ENCODE peak calls at places on chromosomes 11 and 22, in four cellular contexts. V, K, G and Y are unnamed samples. For H3K27me3 and H3K36me3, the result is how much of the 10 kb centered on the place peaks cover.

GRCh38 chr22:17797721-17798559 is 23.7 kb upstream of the BID start:
- DNase-seq in V (no peak), K (no peak), G (no peak), Y (no peak)

GRCh38 chr22:32843300-32843699 is 41.8 kb downstream of the TIMP3 start:
- DNase-seq in V (no peak), K (no peak), G (no peak), Y (no peak)

GRCh38 chr22:17695986-17696385 is 57.4 kb downstream of the BCL2L13 start:
- DNase-seq in V (no peak), K (no peak), G (no peak), Y (no peak)

GRCh38 chr11:11588243-11588642 is 33.6 kb downstream of the GALNT18 start:
- DNase-seq in V (no peak), K (no peak), G (no peak), Y (no peak)

GRCh38 chr11:94791216-94791889 is 23.2 kb downstream of the AMOTL1 start:
- DNase-seq in V (no peak), K (no peak), G (no peak), Y (no peak)

GRCh38 chr11:8092587-8093424 is 11.8 kb downstream of the TUB start:
- DNase-seq in V (peak), K (peak), G (peak), Y (peak)

GRCh38 chr11:19728436-19728835 is 15.8 kb downstream of the NAV2 start:
- DNase-seq in V (no peak), K (no peak), G (no peak), Y (peak)

GRCh38 chr11:119491753-119492455 is 68.9 kb upstream of the THY1 start:
- DNase-seq in V (no peak), K (no peak), G (no peak), Y (no peak)

GRCh38 chr11:81237139-81237538 is 1496.5 kb downstream of the FAM181B start:
- DNase-seq in V (peak), K (peak), G (peak), Y (no peak)

GRCh38 chr11:65129649-65130441 is 4.5 kb downstream of the SYVN1 start:
- DNase-seq in V (no peak), K (no peak), G (no peak), Y (no peak)

GRCh38 chr11:76615950-76616349 is 54.6 kb downstream of the LRRC32 start:
- DNase-seq in V (no peak), K (no peak), G (peak), Y (peak)

GRCh38 chr22:25167082-25167481 is 32.6 kb upstream of the CRYBB3 start:
- DNase-seq in V (no peak), K (no peak), G (no peak), Y (no peak)

GRCh38 chr22:50403701-50404101 is 60.6 kb downstream of the PPP6R2 start:
- DNase-seq in V (no peak), K (no peak), G (peak), Y (no peak)

GRCh38 chr11:62132188-62132587 is 8.4 kb downstream of the INCENP start:
- DNase-seq in V (no peak), K (no peak), G (no peak), Y (no peak)

GRCh38 chr11:96155627-96156378 is 187.2 kb downstream of the MAML2 start:
- DNase-seq in V (peak), K (peak), G (peak), Y (peak)

GRCh38 chr22:48051796-48052620 is 1289.6 kb downstream of the TBC1D22A start:
- DNase-seq in V (no peak), K (no peak), G (no peak), Y (no peak)

GRCh38 chr11:93704237-93704636 is 37.1 kb downstream of the TAF1D start:
- DNase-seq in V (no peak), K (no peak), G (no peak), Y (no peak)

GRCh38 chr22:27641049-27641790 is 160.3 kb downstream of the MN1 start:
- DNase-seq in V (no peak), K (no peak), G (no peak), Y (no peak)

GRCh38 chr11:67656278-67656922 is 5.9 kb upstream of the ACY3 start:
- DNase-seq in V (no peak), K (no peak), G (peak), Y (no peak)

GRCh38 chr22:21775061-21775460 is 39.5 kb upstream of the YPEL1 start:
- DNase-seq in V (no peak), K (no peak), G (no peak), Y (no peak)

GRCh38 chr11:38005597-38005996 is 1407.6 kb upstream of the RAG2 start:
- DNase-seq in V (no peak), K (no peak), G (peak), Y (peak)

GRCh38 chr22:37631448-37632173 is 7.9 kb upstream of the SH3BP1 start:
- DNase-seq in V (no peak), K (no peak), G (no peak), Y (no peak)

GRCh38 chr22:37629928-37630327 is 9.5 kb upstream of the SH3BP1 start:
- DNase-seq in V (no peak), K (no peak), G (no peak), Y (no peak)

GRCh38 chr22:37628830-37629229 is 10.6 kb upstream of the SH3BP1 start:
- DNase-seq in V (no peak), K (no peak), G (no peak), Y (no peak)

GRCh38 chr22:37632174-37633081 is 7.0 kb upstream of the SH3BP1 start:
- DNase-seq in V (no peak), K (no peak), G (no peak), Y (no peak)

DNA sequence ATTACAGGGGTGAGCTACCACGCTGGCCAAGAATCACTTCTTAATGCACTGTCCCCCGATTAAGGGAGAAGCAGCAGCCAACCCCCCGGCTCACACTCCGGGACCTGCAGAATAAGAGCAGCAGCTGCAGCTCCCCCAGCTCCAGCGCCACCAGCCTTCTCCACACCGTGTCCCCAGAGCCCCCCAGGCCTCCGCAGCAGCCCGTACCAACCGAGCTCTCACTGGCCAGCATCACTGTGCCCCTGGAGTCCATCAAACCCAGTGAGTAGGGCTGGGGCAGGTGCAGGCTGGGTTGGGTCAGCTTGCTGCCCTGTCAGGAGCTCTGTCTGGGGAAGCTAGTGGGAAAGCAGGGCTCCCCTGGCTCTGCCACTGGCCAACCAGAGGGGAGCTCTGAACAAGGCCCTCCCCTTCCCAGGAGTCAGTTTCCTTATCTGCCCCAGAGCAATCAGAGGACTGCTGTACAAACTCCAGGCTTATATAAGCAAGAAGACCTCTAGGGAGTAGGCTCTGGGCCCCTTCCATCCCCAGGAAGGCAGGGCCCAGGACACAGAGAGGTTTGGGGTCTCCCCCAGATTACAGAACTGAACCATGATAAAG is 8.5 kb upstream of the SH3BP1 start:
- DNase-seq in V (no peak), K (no peak), G (no peak), Y (no peak)
- H3K27me3 ChIP-seq in V (under half), K (under half), G (under half), Y (under half)

DNA sequence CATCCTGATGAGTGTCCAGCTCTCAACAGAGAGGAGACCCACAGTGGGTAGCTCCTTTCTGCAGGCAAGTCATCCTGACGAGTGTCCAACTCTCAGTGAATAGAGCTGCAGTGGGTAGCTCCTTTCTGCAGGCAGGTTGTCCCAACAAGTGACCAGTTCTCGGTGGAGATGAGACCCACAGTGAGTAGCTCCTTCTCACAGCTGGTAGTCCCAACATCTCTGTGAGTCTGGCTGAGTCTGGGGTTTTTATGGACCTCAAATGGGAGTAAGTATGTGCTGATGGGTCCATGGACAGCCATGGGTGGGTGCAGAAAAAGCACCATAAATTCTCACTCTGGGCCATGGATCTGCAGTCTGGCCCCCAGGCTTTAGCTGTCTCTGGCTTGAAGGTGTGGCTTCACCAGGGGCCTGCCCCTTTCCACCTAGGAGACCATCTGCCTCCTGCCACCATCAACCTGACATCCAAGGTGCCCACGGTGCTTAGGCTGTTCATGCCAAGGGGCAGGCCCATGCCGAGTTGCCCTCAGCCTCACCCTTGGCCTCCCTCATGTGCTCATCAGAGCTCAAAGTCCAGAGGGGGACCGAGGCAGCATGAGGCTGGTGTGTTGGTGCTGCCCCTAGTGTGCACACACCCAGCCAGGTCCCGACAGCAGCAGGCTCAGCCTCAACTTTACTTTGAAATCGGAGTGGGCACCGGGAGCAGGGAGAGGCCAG is 15.3 kb downstream of the NPAT start:
- DNase-seq in V (no peak), K (no peak), G (no peak), Y (no peak)
- H3K4me3 ChIP-seq in V (no peak), K (no peak), G (no peak), Y (no peak)

GRCh38 chr11:43784866-43785265 is 95.8 kb upstream of the ALKBH3 start:
- DNase-seq in V (no peak), K (no peak), G (no peak), Y (no peak)
- H3K36me3 ChIP-seq in V (under half), K (under half), G (under half), Y (under half)

DNA sequence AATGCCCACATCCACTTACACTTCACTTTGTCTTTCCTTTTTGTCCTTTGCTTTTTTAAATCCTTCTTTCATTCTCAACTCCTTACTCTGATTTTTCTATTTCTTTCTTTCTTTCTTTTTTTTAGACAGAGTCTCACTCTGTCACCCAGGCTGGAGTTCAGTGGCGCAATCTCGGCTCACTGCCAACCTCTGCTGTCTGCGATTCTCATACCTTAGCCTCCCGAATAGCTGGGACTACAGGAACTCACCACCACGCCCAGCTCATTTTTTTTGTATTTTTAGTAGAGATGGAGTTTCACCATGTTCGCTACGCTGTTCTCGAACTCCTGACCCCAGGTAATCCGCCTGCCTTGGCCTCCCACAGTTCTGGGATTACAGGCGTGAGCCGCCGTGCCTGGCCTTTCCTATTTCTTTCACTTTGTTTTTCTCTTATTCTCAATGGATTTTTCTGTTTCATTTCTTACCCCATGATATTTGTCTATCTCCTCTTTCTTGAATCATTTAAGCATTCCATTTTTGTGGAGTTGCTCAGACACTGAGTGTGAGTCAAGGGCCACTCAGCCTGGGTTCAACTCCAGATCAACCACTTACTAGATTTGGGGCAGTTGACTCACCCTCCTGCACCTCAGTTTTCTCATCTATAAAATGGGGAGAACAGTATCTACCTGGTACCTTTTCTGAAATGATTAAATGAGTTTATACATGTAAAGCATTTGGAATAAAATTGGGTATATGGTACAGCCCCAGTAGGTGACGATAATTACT is 7.6 kb downstream of the KCNJ5 start:
- DNase-seq in V (no peak), K (no peak), G (no peak), Y (no peak)
- H3K27me3 ChIP-seq in V (under half), K (under half), G (under half), Y (under half)

GRCh38 chr11:111911563-111912401 is at the start of gene CRYAB:
- DNase-seq in V (no peak), K (no peak), G (no peak), Y (peak)
- H3K4me3 ChIP-seq in V (no peak), K (no peak), G (no peak), Y (peak)

DNA sequence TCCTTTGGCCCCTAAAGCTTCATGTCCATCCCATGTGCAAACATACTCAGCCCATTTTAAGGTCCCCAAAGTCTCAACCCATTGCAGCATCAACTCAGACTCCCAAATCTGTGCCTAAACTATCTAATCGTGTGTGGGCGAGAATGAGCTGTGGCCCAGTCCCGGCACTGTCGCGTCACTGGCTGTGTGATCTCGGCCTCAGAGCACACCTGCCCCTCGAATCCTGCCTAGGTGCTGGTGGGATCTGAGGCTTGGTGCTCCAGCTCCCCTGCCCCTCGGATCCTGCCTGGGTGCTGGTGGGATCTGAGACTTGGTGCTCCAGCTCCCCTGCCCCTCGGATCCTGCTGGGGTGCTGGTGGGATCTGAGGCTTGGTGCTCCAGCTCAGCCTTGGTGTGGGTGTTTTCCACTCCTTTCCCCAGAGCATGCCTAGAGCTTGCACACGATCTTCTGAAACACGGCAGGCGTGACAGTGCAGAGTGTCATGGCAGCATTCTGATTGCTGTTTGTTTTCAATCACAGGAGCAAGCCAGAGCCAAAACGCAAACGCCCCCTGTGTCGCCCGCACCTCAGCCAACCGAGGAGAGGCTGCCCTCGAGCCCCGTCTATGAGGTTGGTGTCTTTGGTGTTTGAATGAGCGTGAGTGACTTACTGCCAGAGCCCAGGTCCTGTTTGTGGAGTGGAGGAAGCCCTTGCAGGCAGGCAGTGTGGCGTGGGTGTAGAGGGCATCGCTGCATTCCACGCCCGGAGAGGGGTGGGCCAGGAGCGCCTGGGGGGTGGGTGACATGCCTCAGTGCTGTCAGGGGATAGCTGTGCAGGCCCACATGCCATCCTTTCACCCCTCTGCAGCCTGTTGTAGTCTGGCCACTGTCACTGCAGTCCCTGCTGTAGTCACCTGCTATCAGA is 32.6 kb downstream of the CTTN start:
- DNase-seq in V (no peak), K (no peak), G (no peak), Y (no peak)
- H3K36me3 ChIP-seq in V (half or more), K (half or more), G (under half), Y (half or more)

GRCh38 chr22:22908941-22909604 is 21.5 kb downstream of the IGLL5 start:
- DNase-seq in V (no peak), K (no peak), G (no peak), Y (no peak)
- H3K27me3 ChIP-seq in V (under half), K (under half), G (under half), Y (under half)

GRCh38 chr11:57566564-57567209 is 785 bp downstream of the UBE2L6 start:
- DNase-seq in V (no peak), K (no peak), G (peak), Y (no peak)

GRCh38 chr11:57567512-57568329 is at the start of gene UBE2L6:
- DNase-seq in V (peak), K (peak), G (no peak), Y (peak)

GRCh38 chr11:57567210-57567511 is 311 bp downstream of the UBE2L6 start:
- DNase-seq in V (no peak), K (no peak), G (peak), Y (no peak)

GRCh38 chr11:57568330-57568766 is 876 bp upstream of the UBE2L6 start:
- DNase-seq in V (peak), K (no peak), G (peak), Y (no peak)

GRCh38 chr11:57566035-57566504 is 1.4 kb downstream of the UBE2L6 start:
- DNase-seq in V (no peak), K (no peak), G (peak), Y (no peak)
- H3K4me3 ChIP-seq in V (peak), K (no peak), G (no peak), Y (peak)

GRCh38 chr22:38139901-38140300 is 29.4 kb upstream of the BAIAP2L2 start:
- DNase-seq in V (no peak), K (no peak), G (no peak), Y (no peak)
- H3K36me3 ChIP-seq in V (under half), K (under half), G (under half), Y (under half)

GRCh38 chr11:107592813-107593212 is 1.9 kb downstream of the ELMOD1 start:
- DNase-seq in V (no peak), K (no peak), G (no peak), Y (no peak)
- H3K27me3 ChIP-seq in V (under half), K (under half), G (under half), Y (half or more)